ENCODE peak calls at places on chromosomes 3 and 15, in nine cellular contexts. P is activated CD8-positive, alpha-beta memory T cell treated with anti-CD3 and anti-CD28 coated beads for 1 hour; F is H54; T is progenitor cell of endocrine pancreas; S is activated naive CD8-positive, alpha-beta T cell treated with anti-CD3 and anti-CD28 coated beads for 36 hours; O is WERI-Rb-1; B is GM10248; Q is astrocyte of the spinal cord; V is GM23248. Y is an unnamed sample.

GRCh38 chr15:86630946-86631345 is 551.3 kb downstream of the AGBL1 start:
- DNase-seq in P (no peak), F (no peak), T (no peak), S (no peak), O (no peak), B (no peak), Q (no peak), V (no peak), Y (no peak)

GRCh38 chr3:122728186-122728585 is 47.5 kb downstream of the PARP14 start:
- DNase-seq in P (no peak), F (no peak), T (no peak), S (no peak), O (no peak), B (no peak), Q (no peak), V (no peak), Y (no peak)

GRCh38 chr3:12515631-12516030 is 29.7 kb downstream of the MKRN2OS start:
- DNase-seq in P (no peak), F (no peak), T (no peak), S (no peak), O (no peak), B (no peak), Q (no peak), V (no peak), Y (no peak)

GRCh38 chr3:13491206-13491974 is 11.3 kb downstream of the HDAC11 start:
- DNase-seq in P (no peak), F (no peak), T (no peak), S (no peak), O (no peak), B (no peak), Q (no peak), V (no peak), Y (no peak)

GRCh38 chr15:74541494-74542191 is 623 bp downstream of the ARID3B start:
- DNase-seq in P (peak), F (no peak), T (no peak), S (peak), O (peak), B (peak), Q (peak), V (peak), Y (no peak)

GRCh38 chr3:60304103-60304502 is 947.1 kb downstream of the FHIT start:
- DNase-seq in P (no peak), F (no peak), T (no peak), S (no peak), O (no peak), B (no peak), Q (peak), V (peak), Y (no peak)

GRCh38 chr15:36769110-36769509 is 189.7 kb downstream of the CDIN1 start:
- DNase-seq in P (no peak), F (no peak), T (no peak), S (no peak), O (no peak), B (no peak), Q (peak), V (peak), Y (no peak)

GRCh38 chr15:68372291-68372811 is 59.6 kb downstream of the ITGA11 start:
- DNase-seq in P (no peak), F (peak), T (no peak), S (no peak), O (peak), B (no peak), Q (peak), V (peak), Y (no peak)

GRCh38 chr15:88989578-88989977 is 76.4 kb upstream of the MFGE8 start:
- DNase-seq in P (no peak), F (no peak), T (no peak), S (no peak), O (no peak), B (no peak), Q (peak), V (peak), Y (no peak)

GRCh38 chr3:133943639-133944131 is 48.0 kb upstream of the RAB6B start:
- DNase-seq in P (no peak), F (peak), T (no peak), S (no peak), O (no peak), B (no peak), Q (peak), V (peak), Y (peak)

GRCh38 chr3:157669403-157669802 is 166.2 kb upstream of the VEPH1 start:
- DNase-seq in P (no peak), F (no peak), T (no peak), S (no peak), O (peak), B (no peak), Q (no peak), V (no peak), Y (no peak)

GRCh38 chr15:74783072-74783807 is 1.4 kb downstream of the CSK start:
- DNase-seq in P (no peak), F (no peak), T (no peak), S (peak), O (no peak), B (no peak), Q (no peak), V (peak), Y (no peak)

GRCh38 chr3:134672571-134672970 is 21.7 kb upstream of the KY start:
- DNase-seq in P (no peak), F (no peak), T (no peak), S (no peak), O (no peak), B (no peak), Q (no peak), V (no peak), Y (no peak)

GRCh38 chr15:76812381-76812780 is 92.8 kb downstream of the SCAPER start:
- DNase-seq in P (no peak), F (no peak), T (no peak), S (no peak), O (no peak), B (no peak), Q (no peak), V (no peak), Y (no peak)

GRCh38 chr15:33311312-33311971 is 675 bp downstream of the RYR3 start:
- DNase-seq in P (no peak), F (no peak), T (peak), S (no peak), O (peak), B (no peak), Q (no peak), V (peak), Y (no peak)

GRCh38 chr15:51341366-51342248 is at the start of gene GLDN:
- DNase-seq in P (no peak), F (no peak), T (peak), S (peak), O (peak), B (no peak), Q (no peak), V (peak), Y (no peak)

GRCh38 chr3:126349611-126350501 is 7.4 kb downstream of the KLF15 start:
- DNase-seq in P (no peak), F (no peak), T (no peak), S (no peak), O (peak), B (no peak), Q (no peak), V (no peak), Y (no peak)

GRCh38 chr15:74032046-74032445 is 37.5 kb downstream of the PML start:
- DNase-seq in P (no peak), F (no peak), T (no peak), S (no peak), O (no peak), B (no peak), Q (no peak), V (no peak), Y (no peak)

GRCh38 chr15:68642491-68642845 is 63.7 kb downstream of the CORO2B start:
- DNase-seq in P (no peak), F (no peak), T (no peak), S (no peak), O (peak), B (no peak), Q (no peak), V (no peak), Y (no peak)

GRCh38 chr3:150545419-150546225 is 674 bp downstream of the SERP1 start:
- DNase-seq in P (peak), F (peak), T (peak), S (peak), O (no peak), B (peak), Q (no peak), V (peak), Y (no peak)

GRCh38 chr15:79130535-79131130 is 40.1 kb upstream of the RASGRF1 start:
- DNase-seq in P (no peak), F (no peak), T (no peak), S (no peak), O (peak), B (no peak), Q (no peak), V (no peak), Y (no peak)

GRCh38 chr3:36416660-36417059 is 36.4 kb downstream of the STAC start:
- DNase-seq in P (no peak), F (no peak), T (no peak), S (no peak), O (no peak), B (no peak), Q (no peak), V (no peak), Y (no peak)

GRCh38 chr3:53354945-53355498 is 7.7 kb upstream of the DCP1A start:
- DNase-seq in P (no peak), F (no peak), T (no peak), S (no peak), O (no peak), B (no peak), Q (peak), V (no peak), Y (no peak)